ENCODE peak calls at places on chromosomes 7 and 10, in nine cellular contexts. D is astrocyte, F is tibial nerve, M is heart left ventricle, E is fibroblast of mammary gland, K is hepatocyte, B is mammary epithelial cell, Q is AG10803, V is WERI-Rb-1. X is an unnamed sample.

GRCh38 chr10:786666-787512 is 97.4 kb upstream of the DIP2C start:
- DNase-seq in M (no peak), E (peak; percentile 13), F (no peak), B (no peak), V (no peak), Q (no peak), K (no peak), D (no peak), X (no peak)

GRCh38 chr7:3109516-3109915 is 65.8 kb upstream of the CARD11 start:
- DNase-seq in B (no peak), D (peak; percentile 25), M (no peak), F (no peak), E (no peak), K (no peak), V (no peak), Q (no peak), X (no peak)

GRCh38 chr10:30343962-30344361 is 5.1 kb downstream of the MTPAP start:
- DNase-seq in M (no peak), Q (no peak), K (no peak), E (no peak), V (no peak), B (no peak), F (no peak), D (no peak), X (no peak)

GRCh38 chr7:30932562-30932961 is 20.9 kb downstream of the AQP1 start:
- DNase-seq in V (no peak), Q (no peak), F (no peak), B (no peak), K (no peak), D (no peak), M (no peak), E (no peak), X (no peak)

GRCh38 chr7:106039486-106040060 is 72.5 kb downstream of the SYPL1 start:
- DNase-seq in V (peak; percentile 83), E (peak; percentile 76), Q (peak; percentile 92), F (no peak), K (peak; percentile 32), B (no peak), M (no peak), D (peak; percentile 73), X (no peak)

GRCh38 chr7:30660331-30661255 is 21.7 kb downstream of the CRHR2 start:
- DNase-seq in Q (no peak), M (no peak), V (no peak), E (no peak), D (no peak), K (no peak), B (no peak), F (no peak), X (no peak)

GRCh38 chr7:27188666-27189559 is 3.9 kb upstream of the HOXA11 start:
- DNase-seq in V (peak; percentile 6), K (no peak), M (no peak), Q (no peak), D (no peak), B (no peak), F (no peak), E (no peak), X (no peak)

GRCh38 chr7:122886357-122887081 is at the start of gene CADPS2:
- DNase-seq in M (peak; percentile 88), D (peak; percentile 79), B (peak; percentile 87), Q (peak; percentile 70), E (peak; percentile 77), F (peak; percentile 70), K (peak; percentile 94), V (peak; percentile 85), X (no peak)

DNA sequence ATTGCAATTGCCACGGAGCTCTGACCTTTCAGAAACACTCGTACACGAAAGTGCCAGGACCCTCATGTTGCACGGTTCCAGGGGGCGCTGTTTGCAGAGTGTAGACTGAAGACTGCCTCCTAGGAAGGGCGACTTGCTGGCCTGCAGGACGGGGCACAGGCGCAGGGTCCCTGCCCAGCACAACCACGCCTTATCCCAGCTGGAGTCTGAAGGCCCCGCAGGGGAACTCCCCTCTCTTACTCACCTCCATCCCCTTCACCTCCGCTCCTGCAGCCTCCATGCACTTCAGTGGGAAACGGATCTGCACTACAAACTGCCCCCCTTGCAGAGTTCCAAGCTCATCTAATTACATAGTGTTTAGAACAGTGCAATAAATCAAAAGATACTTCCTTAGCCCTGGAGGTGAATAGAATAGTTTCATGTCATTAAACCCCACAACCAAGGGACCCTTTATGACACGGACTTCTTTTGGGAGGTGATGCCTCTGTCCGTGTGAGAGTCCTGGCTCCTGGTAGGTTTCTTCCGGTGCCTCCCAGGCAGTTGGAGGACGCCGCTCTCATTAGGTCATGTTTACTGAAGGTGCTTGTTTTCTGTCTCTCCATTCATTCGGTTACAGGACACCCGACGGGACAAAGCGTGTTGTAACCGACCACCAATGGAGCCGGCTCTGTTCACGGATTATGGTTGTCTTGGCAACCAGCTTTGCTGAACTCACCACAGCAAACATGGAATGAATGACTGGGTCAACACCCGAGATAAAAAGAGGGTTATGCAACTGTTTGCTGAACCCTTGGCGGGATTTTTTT is 262.2 kb downstream of the BAMBI start:
- DNase-seq in E (peak; percentile 19), F (peak; percentile 68), B (no peak), D (peak; percentile 77), K (peak; percentile 93), Q (peak; percentile 70), M (peak; percentile 23), V (peak; percentile 39), X (no peak)
- TF ChIP-seq CTCF in E (no peak), F (no peak), B (no peak), D (peak; percentile 33), K (peak; percentile 62), Q (peak; percentile 5), M (no peak), V (peak; percentile 56), X (peak; percentile 42)

GRCh38 chr10:96743988-96744585 is 23.8 kb upstream of the PIK3AP1 start:
- DNase-seq in M (no peak), D (peak; percentile 26), F (no peak), E (peak; percentile 15), B (no peak), Q (peak; percentile 11), V (peak; percentile 37), K (peak; percentile 31), X (no peak)
- TF ChIP-seq CTCF in M (peak; percentile 38), D (peak; percentile 26), F (no peak), E (peak; percentile 15), B (peak; percentile 23), Q (peak; percentile 42), V (peak; percentile 26), K (peak; percentile 50), X (peak; percentile 37)

DNA sequence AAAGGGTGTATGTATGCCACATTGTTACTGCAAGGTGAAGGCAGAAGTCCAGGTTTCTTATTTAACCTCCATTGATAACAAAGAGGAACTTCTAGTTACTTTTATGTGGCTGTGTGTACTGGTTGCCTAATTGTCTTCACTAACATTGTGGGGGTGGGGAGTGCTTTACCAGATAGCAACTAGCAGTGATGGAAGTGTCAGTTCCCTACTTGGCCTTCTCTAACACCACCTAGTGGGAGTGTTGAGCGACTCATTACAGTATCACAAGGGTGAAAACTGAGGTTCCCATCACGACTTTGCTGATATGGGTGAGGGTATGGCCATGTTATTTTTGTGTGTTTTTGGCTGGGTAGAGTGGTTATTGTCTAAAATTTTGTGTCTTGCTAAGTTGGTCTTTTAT is 274.4 kb downstream of the THSD7A start:
- DNase-seq in K (peak; percentile 71), D (peak; percentile 8), B (peak; percentile 30), E (peak; percentile 40), F (peak; percentile 38), M (no peak), Q (no peak), V (peak; percentile 55), X (no peak)
- TF ChIP-seq CTCF in K (peak; percentile 37), D (no peak), B (peak; percentile 61), E (peak; percentile 14), F (peak; percentile 7), M (no peak), Q (peak; percentile 19), V (peak; percentile 66), X (peak; percentile 17)

GRCh38 chr7:128408709-128409434 is 910 bp downstream of the IMPDH1 start:
- DNase-seq in M (no peak), K (no peak), D (no peak), Q (no peak), B (no peak), V (peak; percentile 97), E (peak; percentile 27), F (peak; percentile 39), X (peak; percentile 70)

GRCh38 chr7:128410092-128410665 is 397 bp upstream of the IMPDH1 start:
- DNase-seq in F (peak; percentile 46), Q (peak; percentile 82), E (peak; percentile 82), B (peak; percentile 82), K (peak; percentile 76), D (peak; percentile 80), M (peak; percentile 38), V (peak; percentile 74), X (no peak)

GRCh38 chr7:128407751-128408708 is 1.8 kb downstream of the IMPDH1 start:
- DNase-seq in M (no peak), K (no peak), Q (no peak), V (peak; percentile 94), E (no peak), B (no peak), D (no peak), F (no peak), X (no peak)

GRCh38 chr7:128406986-128407589 is 2.7 kb downstream of the IMPDH1 start:
- DNase-seq in E (no peak), Q (no peak), D (no peak), V (no peak), F (no peak), M (no peak), K (no peak), B (no peak), X (no peak)

DNA sequence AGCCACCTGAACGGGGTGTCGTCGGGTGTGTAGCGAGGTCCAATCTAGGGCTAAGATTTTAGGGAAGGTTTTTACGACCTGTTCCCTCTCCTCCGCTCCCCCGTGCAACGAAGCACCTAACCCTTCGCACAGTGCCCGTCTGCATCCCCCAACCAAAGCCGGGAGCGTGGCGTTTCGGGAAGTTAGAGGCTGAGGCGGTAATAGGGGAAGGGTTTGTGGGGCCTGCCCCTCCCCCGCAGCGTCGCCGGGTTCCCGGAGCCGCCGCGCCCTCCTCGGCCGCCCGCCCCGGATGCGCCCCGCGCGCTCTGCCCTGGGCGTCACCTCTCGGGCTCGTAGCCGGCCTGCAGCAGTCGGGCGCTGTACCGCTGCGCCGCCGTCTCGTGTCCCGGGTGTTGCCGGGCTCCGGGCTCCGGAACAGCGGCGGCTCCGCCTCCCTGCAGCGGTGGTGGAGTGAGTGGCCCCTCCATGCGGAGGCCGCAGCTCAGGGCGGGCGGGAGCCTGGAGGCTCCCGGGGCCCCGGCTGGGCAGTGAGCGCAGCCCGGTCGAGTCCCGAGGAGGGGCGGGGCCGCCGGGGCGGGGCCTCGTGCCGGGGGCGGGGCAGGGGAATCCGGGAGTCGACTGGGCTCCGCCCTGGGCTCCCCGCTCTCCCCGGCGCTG is at the start of gene IMPDH1:
- DNase-seq in B (peak; percentile 80), M (peak; percentile 89), E (peak; percentile 64), K (peak; percentile 92), V (peak; percentile 90), Q (peak; percentile 71), D (no peak), F (peak; percentile 87), X (peak; percentile 81)
- TF ChIP-seq CTCF in B (no peak), M (no peak), E (no peak), K (no peak), V (no peak), Q (no peak), D (no peak), F (no peak), X (no peak)

GRCh38 chr10:105834261-105835059 is 1193.4 kb downstream of the SORCS3 start:
- DNase-seq in D (peak; percentile 29), V (no peak), E (no peak), M (no peak), Q (no peak), F (no peak), B (no peak), K (no peak), X (no peak)
- TF ChIP-seq CTCF in D (no peak), V (no peak), E (no peak), M (no peak), Q (no peak), F (no peak), B (no peak), K (no peak), X (no peak)